ENCODE peak calls at places on chromosomes 5 and 9, in nine cellular contexts. N is GM13977, Q is chondrocyte, A is GM23248, U is neuronal stem cell, F is RWPE1, J is NCI-H2081, Z is NCI-H1694 treated with DMSO at 0.1 percent for 48 hours, X is T-helper 9 cell. E is an unnamed sample.

GRCh38 chr5:172418847-172419810 is 35.2 kb downstream of the SH3PXD2B start:
- DNase-seq in X (no peak), Q (no peak), J (no peak), Z (peak; percentile 78), F (peak; percentile 86), U (no peak), N (no peak), A (peak; percentile 26), E (no peak)

GRCh38 chr5:150124111-150124557 is 31.5 kb downstream of the PDGFRB start:
- DNase-seq in A (no peak), N (no peak), Z (no peak), U (no peak), J (no peak), X (no peak), Q (peak; percentile 72), F (no peak), E (no peak)

GRCh38 chr9:84068872-84069271 is 88.3 kb downstream of the RMI1 start:
- DNase-seq in Z (no peak), X (no peak), Q (no peak), A (no peak), N (no peak), U (no peak), J (no peak), F (no peak), E (no peak)

GRCh38 chr5:146646441-146646840 is 130.5 kb upstream of the GPR151 start:
- DNase-seq in J (no peak), U (no peak), X (no peak), F (no peak), A (no peak), Z (no peak), Q (no peak), N (no peak), E (no peak)

GRCh38 chr9:127921592-127922120 is 4.8 kb upstream of the ST6GALNAC4 start:
- DNase-seq in N (peak; percentile 89), A (peak; percentile 71), Z (peak; percentile 39), F (peak; percentile 92), U (no peak), J (peak; percentile 53), Q (peak; percentile 66), X (peak; percentile 78), E (no peak)

GRCh38 chr5:95086932-95087818 is 197.7 kb downstream of the MCTP1 start:
- DNase-seq in X (no peak), Z (no peak), J (no peak), A (no peak), U (no peak), F (no peak), Q (no peak), N (no peak), E (no peak)

GRCh38 chr9:137077010-137077747 is at the start of gene UAP1L1:
- DNase-seq in N (peak; percentile 86), F (no peak), U (no peak), Q (no peak), J (peak; percentile 46), X (peak; percentile 36), A (peak; percentile 78), Z (no peak), E (peak; percentile 67)

GRCh38 chr9:22241611-22242010 is 205.0 kb upstream of the DMRTA1 start:
- DNase-seq in X (no peak), F (no peak), Q (no peak), J (no peak), Z (no peak), U (no peak), A (no peak), N (no peak), E (no peak)

GRCh38 chr5:168207450-168208029 is 83.9 kb upstream of the WWC1 start:
- DNase-seq in F (no peak), Q (no peak), Z (no peak), U (peak; percentile 9), N (no peak), A (no peak), J (no peak), X (no peak), E (no peak)

GRCh38 chr9:115146581-115147021 is 28.6 kb upstream of the TNC start:
- DNase-seq in U (no peak), Z (no peak), J (no peak), X (no peak), A (peak; percentile 88), Q (no peak), N (no peak), F (peak; percentile 77), E (peak; percentile 46)

GRCh38 chr9:91580136-91580535 is 156.5 kb upstream of the NFIL3 start:
- DNase-seq in A (peak; percentile 68), U (no peak), Q (no peak), X (no peak), N (no peak), J (no peak), F (peak; percentile 48), Z (no peak), E (no peak)

GRCh38 chr9:31394040-31394473 is 990.4 kb upstream of the ACO1 start:
- DNase-seq in F (peak; percentile 2), Q (no peak), N (peak; percentile 42), A (no peak), Z (no peak), X (no peak), U (no peak), J (peak; percentile 35), E (no peak)

GRCh38 chr5:156515799-156516198 is 188.8 kb downstream of the SGCD start:
- DNase-seq in N (no peak), A (no peak), Q (no peak), J (no peak), X (no peak), F (no peak), U (no peak), Z (no peak), E (no peak)

GRCh38 chr9:93091453-93092081 is 4.5 kb upstream of the CARD19 start:
- DNase-seq in Z (no peak), X (no peak), Q (peak; percentile 33), A (peak; percentile 84), J (no peak), U (no peak), F (peak; percentile 55), N (no peak), E (peak; percentile 22)

E was measured in SJSA1.